ENCODE peak calls at places on chromosomes 5 and 9, in nine cellular contexts. Y is ovary, T is pancreas, X is right lobe of liver, V is thoracic aorta, K is adrenal gland, N is transverse colon, E is mucosa of descending colon, R is breast epithelium. G is an unnamed sample. For H3K36me3, the result is how much of the 10 kb centered on the place peaks cover.

GRCh38 chr5:135488727-135489465 is 36.7 kb upstream of the TIFAB start:
- DNase-seq in Y (no peak), T (no peak), X (no peak), V (no peak), K (peak), N (no peak), E (no peak), R (no peak), G (no peak)

GRCh38 chr9:106953166-106953565 is 90.2 kb downstream of the ZNF462 start:
- DNase-seq in Y (no peak), T (no peak), X (no peak), V (no peak), K (peak), N (no peak), E (no peak), R (no peak), G (no peak)

GRCh38 chr5:83146441-83146840 is 69.1 kb downstream of the XRCC4 start:
- DNase-seq in Y (no peak), T (no peak), X (no peak), V (no peak), K (no peak), N (no peak), E (no peak), R (no peak), G (no peak)

GRCh38 chr5:81779935-81780266 is 29.0 kb upstream of the SSBP2 start:
- DNase-seq in Y (no peak), T (no peak), X (no peak), V (no peak), K (no peak), N (no peak), E (no peak), R (no peak), G (peak)

GRCh38 chr5:157476699-157477408 is 16.8 kb downstream of the NIPAL4 start:
- DNase-seq in Y (no peak), T (no peak), X (no peak), V (no peak), K (peak), N (no peak), E (no peak), R (no peak), G (no peak)

GRCh38 chr5:81778642-81779041 is 27.7 kb upstream of the SSBP2 start:
- DNase-seq in Y (no peak), T (no peak), X (no peak), V (no peak), K (no peak), N (no peak), E (no peak), R (no peak), G (peak)

GRCh38 chr5:159788835-159789331 is 127.4 kb upstream of the ADRA1B start:
- DNase-seq in Y (peak), T (no peak), X (no peak), V (no peak), K (peak), N (no peak), E (no peak), R (no peak), G (no peak)

GRCh38 chr5:174560861-174561260 is 163.5 kb upstream of the MSX2 start:
- DNase-seq in Y (no peak), T (no peak), X (no peak), V (no peak), K (no peak), N (no peak), E (no peak), R (no peak), G (no peak)

GRCh38 chr9:68507098-68507795 is 33.4 kb downstream of the TMEM252 start:
- DNase-seq in Y (no peak), T (no peak), X (no peak), V (no peak), K (no peak), N (no peak), E (no peak), R (no peak), G (no peak)

GRCh38 chr9:121839726-121840500 is 188.5 kb downstream of the DAB2IP start:
- DNase-seq in Y (no peak), T (no peak), X (peak), V (no peak), K (no peak), N (no peak), E (no peak), R (peak), G (peak)

GRCh38 chr9:35162605-35163315 is 951 bp downstream of the UNC13B start:
- DNase-seq in Y (no peak), T (no peak), X (no peak), V (no peak), K (no peak), N (no peak), E (no peak), R (no peak), G (no peak)

GRCh38 chr9:35731415-35732184 is 395 bp downstream of the TLN1 start:
- DNase-seq in Y (no peak), T (no peak), X (no peak), V (no peak), K (no peak), N (no peak), E (no peak), R (no peak), G (no peak)

GRCh38 chr5:17928571-17928970 is 294.3 kb downstream of the TAF11L14 start:
- DNase-seq in Y (no peak), T (peak), X (no peak), V (peak), K (no peak), N (no peak), E (no peak), R (no peak), G (no peak)

GRCh38 chr5:6722015-6722414 is 8.8 kb downstream of the TENT4A start:
- DNase-seq in Y (no peak), T (no peak), X (no peak), V (no peak), K (peak), N (no peak), E (no peak), R (no peak), G (peak)

GRCh38 chr5:88235346-88235745 is 33.3 kb downstream of the TMEM161B start:
- DNase-seq in Y (no peak), T (no peak), X (no peak), V (no peak), K (no peak), N (no peak), E (no peak), R (no peak), G (no peak)

GRCh38 chr5:96111080-96111756 is 149.6 kb upstream of the ELL2 start:
- DNase-seq in Y (no peak), T (no peak), X (no peak), V (no peak), K (no peak), N (no peak), E (no peak), R (no peak), G (no peak)

GRCh38 chr9:114655689-114656088 is 1.9 kb downstream of the TEX53 start:
- DNase-seq in Y (no peak), T (no peak), X (no peak), V (no peak), K (no peak), N (no peak), E (no peak), R (no peak), G (no peak)

GRCh38 chr5:75045071-75045470 is 7.3 kb downstream of the GCNT4 start:
- DNase-seq in Y (no peak), T (no peak), X (no peak), V (no peak), K (no peak), N (no peak), E (no peak), R (no peak), G (no peak)
- TF ChIP-seq CTCF in Y (no peak), T (no peak), X (no peak), V (no peak), K (no peak), N (no peak), E (no peak), R (no peak), G (no peak)

GRCh38 chr9:129958771-129959170 is 84.2 kb downstream of the FNBP1 start:
- DNase-seq in Y (no peak), T (no peak), X (no peak), V (no peak), K (no peak), N (no peak), E (no peak), R (no peak), G (no peak)
- H3K36me3 ChIP-seq in Y (under half), T (under half), X (under half), V (under half), K (under half), N (under half), E (under half), R (under half), G (under half)

DNA sequence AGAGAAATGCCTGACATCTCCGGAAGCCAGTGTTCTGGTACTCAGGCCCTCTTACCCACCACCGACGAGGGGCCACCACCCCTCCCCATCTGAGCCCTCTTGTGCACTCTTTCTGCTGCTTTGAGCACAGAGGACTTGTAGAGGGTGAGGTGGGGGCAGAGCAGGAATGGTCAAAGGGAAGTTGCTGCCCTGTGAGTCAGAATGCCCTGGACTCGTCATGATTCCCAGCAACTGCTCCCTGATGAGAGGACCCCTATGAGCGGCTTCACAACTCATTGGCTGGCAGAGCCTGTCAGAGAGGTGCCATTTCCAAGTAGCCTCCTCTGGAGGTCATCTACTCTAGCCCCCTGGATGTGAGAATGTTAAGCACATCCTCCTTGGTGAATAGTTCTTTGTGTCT is 845 bp downstream of the ECSCR start:
- DNase-seq in Y (no peak), T (no peak), X (no peak), V (no peak), K (no peak), N (no peak), E (peak), R (no peak), G (no peak)
- TF ChIP-seq CTCF in Y (no peak), T (no peak), X (no peak), V (no peak), K (no peak), N (no peak), E (no peak), R (no peak), G (no peak)

DNA sequence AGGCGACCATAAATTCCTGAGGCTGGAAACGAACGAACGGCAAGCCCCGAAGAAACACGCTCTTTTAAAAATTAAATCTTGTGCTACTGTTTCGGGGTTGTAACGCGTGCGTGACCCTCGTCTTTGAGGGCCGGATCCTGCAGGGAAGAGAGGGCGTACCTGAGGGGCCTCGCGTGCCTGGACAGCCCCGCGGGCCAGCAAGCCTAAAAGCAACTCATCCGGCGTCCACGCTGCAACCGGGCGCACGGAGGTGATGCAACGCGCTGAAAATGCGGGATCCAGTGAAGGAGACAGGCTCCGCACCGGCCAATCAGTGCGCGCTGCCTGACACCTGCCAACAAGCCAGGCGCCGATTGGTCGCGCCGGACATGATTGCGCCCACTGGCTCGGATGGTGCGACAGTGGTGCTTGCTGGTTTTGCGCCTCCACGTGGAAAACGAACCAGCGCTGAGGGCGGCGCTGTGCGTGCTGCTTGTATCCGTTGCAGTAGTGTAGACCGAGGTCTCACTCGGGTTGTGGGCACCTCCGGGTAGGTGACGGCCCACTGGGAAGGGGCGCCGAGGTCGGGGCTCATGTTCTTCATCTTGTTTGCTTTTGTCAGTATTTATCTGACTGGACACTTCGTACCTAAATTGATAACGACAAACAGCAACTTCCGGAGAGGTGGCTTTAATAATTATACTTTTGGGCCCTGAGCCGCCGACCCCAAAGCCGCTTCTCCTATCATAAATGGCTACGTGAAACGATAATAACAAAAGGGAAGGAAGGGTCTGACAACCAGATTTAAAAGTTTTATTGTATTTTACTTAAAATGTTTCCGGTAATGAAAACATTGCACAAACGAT is at the start of gene IARS1:
- DNase-seq in Y (peak), T (peak), X (peak), V (peak), K (peak), N (peak), E (peak), R (peak), G (peak)
- H3K36me3 ChIP-seq in Y (under half), T (under half), X (under half), V (under half), K (under half), N (under half), E (under half), R (under half), G (under half)

DNA sequence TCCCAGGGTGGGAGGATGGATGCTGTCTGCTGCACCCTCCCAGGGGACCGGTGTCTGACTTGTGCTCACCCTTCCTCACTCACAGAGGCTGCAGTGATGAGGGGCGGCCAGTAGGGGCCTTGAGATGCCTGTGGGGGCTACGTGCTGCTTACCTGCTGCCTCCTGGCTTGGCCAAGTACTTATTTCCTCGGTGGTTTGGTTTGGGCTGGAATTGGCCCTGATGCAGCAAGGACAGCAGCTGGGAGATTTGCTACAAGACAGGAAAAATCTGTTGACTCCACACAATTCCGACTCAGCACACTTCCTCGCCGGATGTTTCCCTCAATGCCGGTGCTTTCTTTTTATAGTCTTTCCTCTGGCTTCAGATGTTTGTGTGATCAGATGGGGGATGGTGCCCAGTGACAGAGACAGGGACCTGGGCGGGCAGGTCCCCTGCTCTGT is 6.6 kb downstream of the PCDH12 start:
- DNase-seq in Y (no peak), T (no peak), X (no peak), V (no peak), K (peak), N (no peak), E (no peak), R (no peak), G (peak)
- TF ChIP-seq CTCF in Y (no peak), T (no peak), X (no peak), V (no peak), K (no peak), N (no peak), E (no peak), R (no peak), G (peak)

GRCh38 chr5:53048248-53048647 is 59.1 kb downstream of the ITGA2 start:
- DNase-seq in Y (no peak), T (no peak), X (no peak), V (no peak), K (no peak), N (no peak), E (no peak), R (no peak), G (no peak)
- H3K36me3 ChIP-seq in Y (under half), T (under half), X (under half), V (under half), K (under half), N (under half), E (under half), R (under half), G (under half)

DNA sequence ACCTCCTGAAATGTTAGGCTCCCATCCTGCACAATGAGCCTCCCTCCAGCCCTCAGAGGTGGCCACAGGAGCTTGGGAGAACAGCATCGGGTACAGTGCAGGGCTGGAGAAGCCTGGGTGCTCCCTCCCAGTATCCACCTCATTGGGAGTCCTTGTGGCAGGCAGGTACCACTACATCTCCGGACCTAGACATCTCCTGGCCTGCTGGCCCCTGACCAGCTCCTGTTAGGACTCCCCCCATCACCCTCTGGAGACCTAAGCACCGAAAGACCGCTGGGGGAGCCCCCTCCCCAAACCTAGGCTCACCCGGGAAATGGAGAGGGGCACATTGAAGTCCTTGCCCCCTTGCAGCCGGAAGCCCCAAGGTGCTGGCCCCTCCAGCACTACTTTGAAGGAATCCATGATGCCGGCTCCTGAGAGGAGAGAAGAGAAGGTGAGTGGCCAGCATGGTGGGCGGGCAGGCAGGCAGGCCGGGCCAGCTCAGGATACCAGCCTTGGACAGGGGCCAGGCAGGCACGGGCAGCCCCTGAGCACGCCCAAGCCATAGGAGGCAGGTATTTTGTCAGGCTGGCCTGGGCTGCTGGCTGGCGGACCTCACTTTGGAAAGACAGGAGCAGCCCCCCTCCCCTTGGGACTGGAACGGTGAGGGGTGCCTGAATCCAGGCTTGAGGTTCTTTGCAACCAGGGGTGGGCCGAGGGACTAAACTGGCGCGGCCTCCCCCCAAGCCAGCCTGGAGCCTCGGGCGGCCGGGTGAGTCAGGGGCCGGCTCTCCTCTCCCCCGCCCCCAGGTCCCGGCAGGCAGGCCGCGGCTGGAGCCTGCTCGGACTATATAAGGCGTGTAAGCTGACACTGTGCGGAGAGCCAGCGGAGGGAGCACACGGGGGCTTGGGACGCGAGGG is 1.0 kb downstream of the PDLIM7 start:
- DNase-seq in Y (peak), T (no peak), X (no peak), V (peak), K (peak), N (peak), E (peak), R (no peak), G (no peak)
- TF ChIP-seq CTCF in Y (no peak), T (no peak), X (no peak), V (peak), K (no peak), N (peak), E (no peak), R (peak), G (peak)

DNA sequence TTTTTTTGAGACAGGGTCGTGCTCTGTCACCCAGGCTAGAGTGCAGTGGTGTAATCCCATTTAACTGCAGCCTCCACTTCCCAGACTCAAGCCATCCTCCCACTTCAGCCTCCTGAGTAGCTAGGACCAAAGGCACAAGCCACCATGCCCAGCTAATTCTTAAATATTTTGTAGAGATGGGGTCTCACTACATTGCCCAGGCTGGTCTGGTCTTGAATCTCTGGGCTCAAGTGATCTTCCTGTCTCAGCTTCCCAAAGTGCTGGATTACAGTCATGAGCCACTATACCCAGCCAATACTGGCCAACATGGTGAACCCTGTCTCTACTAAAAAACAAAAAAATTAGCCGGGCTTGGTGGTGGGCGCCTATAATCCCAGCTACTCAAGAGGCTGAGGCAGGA is 6.8 kb downstream of the DCAF12 start:
- DNase-seq in Y (no peak), T (no peak), X (no peak), V (no peak), K (no peak), N (no peak), E (no peak), R (no peak), G (no peak)
- H3K36me3 ChIP-seq in Y (under half), T (under half), X (under half), V (under half), K (half or more), N (under half), E (under half), R (under half), G (under half)